ENCODE peak calls at places on chromosomes 7 and 10, in five cellular contexts. One of them, this sample, is unnamed.

GRCh38 chr10:35343739-35344138 is 7.4 kb downstream of the CCNY start:
- DNase-seq in RWPE1: no peak
- DNase-seq in HL-60: no peak
- DNase-seq in PC-9: no peak
- DNase-seq in uterus: no peak
- DNase-seq in this sample: no peak

GRCh38 chr7:155815332-155816191 is 3.3 kb upstream of the SHH start:
- DNase-seq in RWPE1: peak; percentile 75
- DNase-seq in HL-60: peak; percentile 59
- DNase-seq in PC-9: peak; percentile 80
- DNase-seq in uterus: no peak
- DNase-seq in this sample: peak; percentile 49

GRCh38 chr7:35905555-35905954 is 104.7 kb downstream of the SEPTIN7 start:
- DNase-seq in RWPE1: peak; percentile 4
- DNase-seq in HL-60: no peak
- DNase-seq in PC-9: no peak
- DNase-seq in uterus: no peak
- DNase-seq in this sample: no peak

GRCh38 chr10:123643315-123643714 is 22.8 kb upstream of the GPR26 start:
- DNase-seq in RWPE1: no peak
- DNase-seq in HL-60: no peak
- DNase-seq in PC-9: no peak
- DNase-seq in uterus: no peak
- DNase-seq in this sample: no peak

GRCh38 chr10:123149162-123149567 is 1.2 kb downstream of the HMX2 start:
- DNase-seq in RWPE1: no peak
- DNase-seq in HL-60: no peak
- DNase-seq in PC-9: no peak
- DNase-seq in uterus: no peak
- DNase-seq in this sample: no peak

GRCh38 chr10:9709849-9710248 is 1307.8 kb upstream of the CELF2 start:
- DNase-seq in RWPE1: peak; percentile 30
- DNase-seq in HL-60: no peak
- DNase-seq in PC-9: no peak
- DNase-seq in uterus: no peak
- DNase-seq in this sample: no peak

GRCh38 chr7:30912454-30912985 is 867 bp downstream of the AQP1 start:
- DNase-seq in RWPE1: no peak
- DNase-seq in HL-60: no peak
- DNase-seq in PC-9: no peak
- DNase-seq in uterus: no peak
- DNase-seq in this sample: no peak

GRCh38 chr7:45972629-45973312 is 51.7 kb upstream of the IGFBP3 start:
- DNase-seq in RWPE1: no peak
- DNase-seq in HL-60: no peak
- DNase-seq in PC-9: no peak
- DNase-seq in uterus: no peak
- DNase-seq in this sample: no peak

GRCh38 chr7:24979470-24979862 is 512 bp downstream of the OSBPL3 start:
- DNase-seq in RWPE1: peak; percentile 58
- DNase-seq in HL-60: peak; percentile 65
- DNase-seq in PC-9: peak; percentile 79
- DNase-seq in uterus: peak; percentile 39
- DNase-seq in this sample: peak; percentile 76

GRCh38 chr10:50497758-50498157 is 126.0 kb downstream of the SGMS1 start:
- DNase-seq in RWPE1: peak; percentile 56
- DNase-seq in HL-60: no peak
- DNase-seq in PC-9: no peak
- DNase-seq in uterus: no peak
- DNase-seq in this sample: no peak

GRCh38 chr10:112689327-112689726 is 242.3 kb downstream of the VTI1A start:
- DNase-seq in RWPE1: peak; percentile 16
- DNase-seq in HL-60: no peak
- DNase-seq in PC-9: peak; percentile 14
- DNase-seq in uterus: peak; percentile 31
- DNase-seq in this sample: no peak

GRCh38 chr7:139587535-139587934 is 64.0 kb downstream of the CLEC2L start:
- DNase-seq in RWPE1: no peak
- DNase-seq in HL-60: no peak
- DNase-seq in PC-9: no peak
- DNase-seq in uterus: no peak
- DNase-seq in this sample: no peak

GRCh38 chr7:12913002-12913401 is 225.6 kb downstream of the ARL4A start:
- DNase-seq in RWPE1: no peak
- DNase-seq in HL-60: no peak
- DNase-seq in PC-9: no peak
- DNase-seq in uterus: no peak
- DNase-seq in this sample: no peak

GRCh38 chr10:36351159-36351558 is 709.1 kb upstream of the FZD8 start:
- DNase-seq in RWPE1: no peak
- DNase-seq in HL-60: no peak
- DNase-seq in PC-9: no peak
- DNase-seq in uterus: no peak
- DNase-seq in this sample: no peak

GRCh38 chr10:44281089-44281613 is 103.7 kb downstream of the CXCL12 start:
- DNase-seq in RWPE1: no peak
- DNase-seq in HL-60: no peak
- DNase-seq in PC-9: no peak
- DNase-seq in uterus: peak; percentile 85
- DNase-seq in this sample: no peak

GRCh38 chr10:95287281-95287680 is 3.5 kb downstream of the PDLIM1 start:
- DNase-seq in RWPE1: no peak
- DNase-seq in HL-60: no peak
- DNase-seq in PC-9: no peak
- DNase-seq in uterus: no peak
- DNase-seq in this sample: no peak

GRCh38 chr7:39434012-39434411 is 132.2 kb upstream of the YAE1 start:
- DNase-seq in RWPE1: no peak
- DNase-seq in HL-60: no peak
- DNase-seq in PC-9: no peak
- DNase-seq in uterus: no peak
- DNase-seq in this sample: no peak

GRCh38 chr10:97713351-97713827 is at the start of gene MARVELD1:
- DNase-seq in RWPE1: peak; percentile 83
- DNase-seq in HL-60: no peak
- DNase-seq in PC-9: peak; percentile 55
- DNase-seq in uterus: peak; percentile 89
- DNase-seq in this sample: no peak

GRCh38 chr10:78798976-78799730 is 269.6 kb upstream of the ZMIZ1 start:
- DNase-seq in RWPE1: no peak
- DNase-seq in HL-60: no peak
- DNase-seq in PC-9: peak; percentile 40
- DNase-seq in uterus: no peak
- DNase-seq in this sample: no peak